ENCODE peak calls at places on chromosomes 13 and 19, in eight cellular contexts. M, N, L, I, K, X, E and V are unnamed samples.

GRCh38 chr13:42048625-42049453 is at the start of gene DGKH:
- DNase-seq in K (peak), X (peak), E (peak), L (no peak), N (peak), M (no peak), I (no peak), V (peak)

GRCh38 chr13:43865892-43866291 is 13.6 kb downstream of the CCDC122 start:
- DNase-seq in E (no peak), L (no peak), X (no peak), N (no peak), M (no peak), K (no peak), I (peak), V (no peak)

GRCh38 chr19:50158577-50158976 is 4.5 kb downstream of the IZUMO2 start:
- DNase-seq in X (no peak), K (no peak), E (no peak), I (no peak), L (no peak), N (no peak), M (no peak), V (no peak)

GRCh38 chr19:58154287-58154678 is 3.7 kb upstream of the ZNF329 start:
- DNase-seq in L (no peak), E (peak), M (no peak), X (peak), I (peak), N (peak), K (peak), V (peak)

GRCh38 chr19:49475995-49476880 is 2.2 kb downstream of the FLT3LG start:
- DNase-seq in N (peak), L (no peak), I (no peak), M (no peak), K (no peak), E (no peak), X (no peak), V (peak)

GRCh38 chr13:64556391-64556790 is 2673.7 kb downstream of the PCDH9 start:
- DNase-seq in M (peak), X (no peak), K (no peak), N (no peak), I (no peak), E (no peak), L (no peak), V (no peak)

GRCh38 chr19:56119585-56119978 is 1.5 kb downstream of the ZNF787 start:
- DNase-seq in N (no peak), L (no peak), K (no peak), X (no peak), I (no peak), M (no peak), E (peak), V (no peak)

GRCh38 chr13:99280166-99280565 is 22.0 kb upstream of the GPR18 start:
- DNase-seq in K (no peak), M (no peak), N (no peak), L (no peak), I (peak), E (peak), X (no peak), V (no peak)

GRCh38 chr19:39539165-39539518 is 819 bp downstream of the EID2 start:
- DNase-seq in N (peak), E (no peak), X (no peak), M (no peak), L (no peak), K (no peak), I (no peak), V (no peak)

GRCh38 chr19:40320558-40320935 is 27.6 kb downstream of the C19orf47 start:
- DNase-seq in N (no peak), E (no peak), I (no peak), L (no peak), M (no peak), K (no peak), X (no peak), V (no peak)

GRCh38 chr19:50486823-50487515 is 10.3 kb upstream of the GARIN5A start:
- DNase-seq in X (no peak), L (no peak), N (peak), I (no peak), K (no peak), E (no peak), M (no peak), V (no peak)

GRCh38 chr19:55377356-55378131 is 918 bp downstream of the TMEM190 start:
- DNase-seq in E (no peak), X (no peak), L (no peak), I (no peak), M (no peak), K (peak), N (peak), V (no peak)

DNA sequence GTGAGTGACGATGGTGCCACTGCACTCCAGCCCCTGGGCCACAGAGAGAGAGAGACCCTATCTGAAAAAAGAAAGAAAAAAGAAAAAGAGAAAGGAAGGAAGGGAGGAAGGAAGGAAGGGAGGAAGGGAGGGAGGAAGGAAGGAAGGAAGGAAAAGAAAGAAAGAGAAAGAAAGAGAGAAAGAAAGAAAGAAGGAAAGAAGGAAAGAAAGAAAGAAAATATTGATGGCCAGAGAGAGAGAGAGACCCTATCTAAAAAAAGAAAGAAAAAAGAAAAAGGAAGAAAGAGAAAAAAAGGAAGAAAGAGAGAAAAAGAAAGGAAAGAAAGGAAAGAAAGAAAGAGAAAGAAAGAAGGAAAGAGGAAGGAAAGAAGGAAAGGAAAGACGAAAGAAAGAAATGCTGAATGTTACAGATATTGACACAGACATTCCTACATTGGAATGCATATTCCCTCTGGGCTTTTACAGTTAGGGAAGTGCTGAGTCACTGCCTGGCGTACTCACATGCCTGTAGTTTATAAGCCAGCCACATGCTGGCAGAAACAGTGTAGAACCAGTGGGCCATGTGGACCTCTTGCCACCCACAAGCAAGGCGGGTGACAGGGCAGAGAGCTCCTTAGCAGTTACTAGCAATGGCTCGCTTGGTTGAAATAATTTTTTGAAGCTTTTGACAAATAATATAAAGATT is 34.6 kb upstream of the SLC46A3 start:
- DNase-seq in M (peak), L (no peak), K (no peak), I (peak), E (peak), X (peak), N (no peak), V (no peak)
- TF ChIP-seq CTCF in M (peak), L (no peak), K (no peak), I (no peak), E (no peak), X (no peak), N (no peak), V (no peak)

GRCh38 chr19:18590273-18591272 is 2.0 kb downstream of the REX1BD start:
- DNase-seq in N (peak), X (no peak), I (no peak), E (peak), L (no peak), K (peak), M (peak), V (peak)
- TF ChIP-seq CTCF in N (peak), X (no peak), I (peak), E (peak), L (no peak), K (peak), M (peak), V (no peak)

GRCh38 chr13:94705081-94705751 is 7.1 kb downstream of the SOX21 start:
- DNase-seq in L (peak), I (no peak), M (no peak), K (no peak), E (no peak), N (peak), X (no peak), V (peak)
- TF ChIP-seq CTCF in L (no peak), I (no peak), M (no peak), K (no peak), E (no peak), N (no peak), X (no peak), V (no peak)

GRCh38 chr19:18771328-18772242 is 19.5 kb downstream of the COMP start:
- DNase-seq in N (peak), M (no peak), L (no peak), E (no peak), I (no peak), X (no peak), K (peak), V (peak)
- TF ChIP-seq CTCF in N (peak), M (peak), L (no peak), E (no peak), I (peak), X (no peak), K (no peak), V (no peak)

GRCh38 chr19:38526430-38526829 is 91.3 kb downstream of the MAP4K1 start:
- DNase-seq in X (no peak), K (no peak), E (no peak), L (no peak), I (no peak), N (no peak), M (no peak), V (no peak)

GRCh38 chr19:38527466-38528136 is 90.2 kb downstream of the MAP4K1 start:
- DNase-seq in M (no peak), N (no peak), X (no peak), E (no peak), I (no peak), L (no peak), K (no peak), V (no peak)

GRCh38 chr19:38528931-38529330 is 88.8 kb downstream of the MAP4K1 start:
- DNase-seq in N (no peak), I (no peak), L (no peak), E (no peak), X (no peak), K (no peak), M (no peak), V (no peak)

GRCh38 chr19:38529610-38530009 is 88.1 kb downstream of the MAP4K1 start:
- DNase-seq in X (no peak), I (no peak), E (no peak), K (no peak), L (no peak), M (no peak), N (no peak), V (no peak)

GRCh38 chr19:38528213-38528755 is 89.5 kb downstream of the MAP4K1 start:
- DNase-seq in I (no peak), L (no peak), E (no peak), M (no peak), N (no peak), X (no peak), K (no peak), V (no peak)
- TF ChIP-seq CTCF in I (no peak), L (no peak), E (no peak), M (no peak), N (no peak), X (no peak), K (no peak), V (no peak)

GRCh38 chr19:2329162-2329505 is 650 bp downstream of the SPPL2B start:
- DNase-seq in I (no peak), K (no peak), N (no peak), M (no peak), E (no peak), L (no peak), X (no peak), V (no peak)

GRCh38 chr19:2330632-2331284 is 2.3 kb downstream of the SPPL2B start:
- DNase-seq in I (no peak), L (no peak), K (no peak), N (no peak), X (no peak), E (peak), M (no peak), V (no peak)

GRCh38 chr19:2328401-2329161 is at the start of the genes LSM7 and SPPL2B:
- DNase-seq in N (peak), I (peak), X (peak), E (peak), M (peak), L (no peak), K (peak), V (peak)

GRCh38 chr19:2330255-2330631 is 1.8 kb downstream of the SPPL2B start:
- DNase-seq in K (no peak), I (no peak), N (no peak), E (no peak), L (no peak), M (no peak), X (no peak), V (no peak)

GRCh38 chr19:2329528-2329927 is 1.0 kb downstream of the SPPL2B start:
- DNase-seq in E (no peak), N (peak), I (no peak), K (no peak), X (no peak), L (no peak), M (no peak), V (no peak)
- TF ChIP-seq CTCF in E (no peak), N (no peak), I (no peak), K (no peak), X (no peak), L (no peak), M (no peak), V (no peak)